ENCODE peak calls at places on chromosomes 11 and 22, in five cellular contexts. One of them, this sample, is unnamed.

GRCh38 chr11:90775573-90776165 is 552.8 kb upstream of the CHORDC1 start:
- DNase-seq in transverse colon: no peak
- DNase-seq in DND-41: no peak
- DNase-seq in pulmonary artery endothelial cell: no peak
- DNase-seq in stomach: no peak
- DNase-seq in this sample: no peak

GRCh38 chr11:13701506-13701905 is 33.0 kb downstream of the FAR1 start:
- DNase-seq in transverse colon: no peak
- DNase-seq in DND-41: no peak
- DNase-seq in pulmonary artery endothelial cell: no peak
- DNase-seq in stomach: no peak
- DNase-seq in this sample: no peak

GRCh38 chr22:37633082-37633692 is 6.3 kb upstream of the SH3BP1 start:
- DNase-seq in transverse colon: peak
- DNase-seq in DND-41: no peak
- DNase-seq in pulmonary artery endothelial cell: no peak
- DNase-seq in stomach: no peak
- DNase-seq in this sample: no peak

GRCh38 chr22:42511401-42511891 is 8.2 kb downstream of the RRP7A start:
- DNase-seq in transverse colon: peak
- DNase-seq in DND-41: peak
- DNase-seq in pulmonary artery endothelial cell: no peak
- DNase-seq in stomach: no peak
- DNase-seq in this sample: no peak

GRCh38 chr11:72836111-72836510 is 21.9 kb downstream of the ATG16L2 start:
- DNase-seq in transverse colon: no peak
- DNase-seq in DND-41: no peak
- DNase-seq in pulmonary artery endothelial cell: no peak
- DNase-seq in stomach: no peak
- DNase-seq in this sample: peak

GRCh38 chr22:35912668-35913067 is 116.0 kb downstream of the RBFOX2 start:
- DNase-seq in transverse colon: no peak
- DNase-seq in DND-41: no peak
- DNase-seq in pulmonary artery endothelial cell: no peak
- DNase-seq in stomach: no peak
- DNase-seq in this sample: no peak

GRCh38 chr11:76636826-76637460 is 33.6 kb downstream of the LRRC32 start:
- DNase-seq in transverse colon: no peak
- DNase-seq in DND-41: no peak
- DNase-seq in pulmonary artery endothelial cell: no peak
- DNase-seq in stomach: no peak
- DNase-seq in this sample: no peak

GRCh38 chr11:74007691-74008372 is 1.1 kb downstream of the UCP3 start:
- DNase-seq in transverse colon: no peak
- DNase-seq in DND-41: no peak
- DNase-seq in pulmonary artery endothelial cell: no peak
- DNase-seq in stomach: no peak
- DNase-seq in this sample: no peak

GRCh38 chr11:28924007-28924406 is 815.8 kb downstream of the METTL15 start:
- DNase-seq in transverse colon: no peak
- DNase-seq in DND-41: no peak
- DNase-seq in pulmonary artery endothelial cell: no peak
- DNase-seq in stomach: no peak
- DNase-seq in this sample: no peak

GRCh38 chr11:2993000-2993330 is 836 bp upstream of the NAP1L4 start:
- DNase-seq in transverse colon: no peak
- DNase-seq in DND-41: no peak
- DNase-seq in pulmonary artery endothelial cell: no peak
- DNase-seq in stomach: no peak
- DNase-seq in this sample: no peak